ENCODE peak calls at places on chromosomes 13 and 19, in four cellular contexts. A, W, V and U are unnamed samples.

GRCh38 chr13:47463726-47464125 is 537.3 kb downstream of the SUCLA2 start:
- DNase-seq in A (no peak), W (no peak), V (peak; percentile 7), U (no peak)

GRCh38 chr19:19068659-19069509 is 5.1 kb downstream of the SLC25A42 start:
- DNase-seq in A (no peak), W (peak; percentile 54), V (no peak), U (no peak)

GRCh38 chr19:10756371-10756770 is 38.5 kb downstream of the DNM2 start:
- DNase-seq in A (no peak), W (no peak), V (no peak), U (no peak)

GRCh38 chr13:91389186-91389585 is 9.2 kb upstream of the GPC5 start:
- DNase-seq in A (no peak), W (no peak), V (no peak), U (no peak)

GRCh38 chr19:35236638-35237400 is 8.3 kb upstream of the FAM187B start:
- DNase-seq in A (no peak), W (no peak), V (no peak), U (peak; percentile 33)

GRCh38 chr19:42108527-42109389 is 23.5 kb downstream of the POU2F2 start:
- DNase-seq in A (peak; percentile 90), W (peak; percentile 80), V (peak; percentile 90), U (peak; percentile 81)

GRCh38 chr13:21010621-21011020 is 50.8 kb downstream of the LATS2 start:
- DNase-seq in A (no peak), W (no peak), V (no peak), U (no peak)

GRCh38 chr13:48873081-48873480 is 102.6 kb upstream of the FNDC3A start:
- DNase-seq in A (no peak), W (no peak), V (no peak), U (no peak)

GRCh38 chr19:33508941-33509614 is 12.5 kb downstream of the PEPD start:
- DNase-seq in A (no peak), W (no peak), V (no peak), U (no peak)

GRCh38 chr13:75299913-75300862 is 181.8 kb downstream of the TBC1D4 start:
- DNase-seq in A (no peak), W (no peak), V (no peak), U (no peak)

GRCh38 chr13:21997726-21998125 is 326.9 kb downstream of the FGF9 start:
- DNase-seq in A (no peak), W (no peak), V (no peak), U (peak; percentile 84)

GRCh38 chr13:59542303-59542702 is 621.4 kb downstream of the DIAPH3 start:
- DNase-seq in A (no peak), W (no peak), V (no peak), U (no peak)

GRCh38 chr13:49454388-49455015 is 10.4 kb downstream of the SETDB2 start:
- DNase-seq in A (no peak), W (no peak), V (no peak), U (no peak)

GRCh38 chr19:45876411-45877197 is 9.3 kb downstream of the IRF2BP1 start:
- DNase-seq in A (peak; percentile 65), W (peak; percentile 54), V (peak; percentile 84), U (peak; percentile 34)

GRCh38 chr19:52048604-52049493 is at the start of gene ZNF432:
- DNase-seq in A (peak; percentile 76), W (peak; percentile 97), V (peak; percentile 96), U (peak; percentile 89)

GRCh38 chr19:49387936-49388372 is at the start of gene KASH5:
- DNase-seq in A (peak; percentile 90), W (peak; percentile 92), V (no peak), U (peak; percentile 61)

GRCh38 chr13:71979616-71980015 is 112.6 kb upstream of the DACH1 start:
- DNase-seq in A (no peak), W (no peak), V (peak; percentile 23), U (peak; percentile 15)

GRCh38 chr13:109479991-109480696 is 306.2 kb downstream of the IRS2 start:
- DNase-seq in A (no peak), W (no peak), V (peak; percentile 65), U (peak; percentile 28)

GRCh38 chr13:63774133-63774532 is 2358.5 kb upstream of the PCDH20 start:
- DNase-seq in A (no peak), W (no peak), V (no peak), U (no peak)

GRCh38 chr19:5103061-5103701 is 134.3 kb downstream of the KDM4B start:
- DNase-seq in A (peak; percentile 93), W (peak; percentile 90), V (peak; percentile 42), U (no peak)

GRCh38 chr13:104111031-104111430 is 1044.8 kb upstream of the SLC10A2 start:
- DNase-seq in A (no peak), W (no peak), V (no peak), U (no peak)

GRCh38 chr19:40682431-40682964 is 8.0 kb downstream of the NUMBL start:
- DNase-seq in A (no peak), W (no peak), V (no peak), U (no peak)

GRCh38 chr19:52226652-52227051 is 36.8 kb downstream of the PPP2R1A start:
- DNase-seq in A (no peak), W (no peak), V (no peak), U (no peak)

DNA sequence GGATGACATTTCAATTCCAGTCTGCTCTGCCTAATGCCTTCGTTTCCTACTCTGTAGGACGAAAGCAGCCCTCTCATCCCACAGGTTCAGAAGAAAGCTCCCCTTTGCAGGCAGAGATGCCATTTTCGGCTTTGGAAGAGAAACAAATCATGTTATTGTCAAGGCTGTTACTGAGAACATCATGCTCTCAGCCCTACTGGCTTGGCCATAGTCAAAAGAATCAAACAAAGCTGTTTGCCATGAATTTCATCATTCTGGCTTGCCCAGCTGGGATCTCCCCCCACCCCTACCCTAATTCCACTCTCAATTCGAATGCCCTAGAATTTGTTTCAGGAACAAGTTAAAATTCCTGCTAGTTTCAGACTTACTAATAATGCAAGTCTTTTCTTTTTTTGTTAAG is 162.3 kb upstream of the SERP2 start:
- DNase-seq in A (no peak), W (no peak), V (no peak), U (no peak)
- H3K27ac ChIP-seq in A (no peak overlapping the region), W (no peak overlapping the region), V (no peak overlapping the region), U (no peak overlapping the region)

GRCh38 chr13:25088562-25089221 is 7.2 kb upstream of the PABPC3 start:
- DNase-seq in A (no peak), W (no peak), V (no peak), U (no peak)
- H3K4me3 ChIP-seq in A (no peak overlapping the region), W (no peak overlapping the region), V (no peak overlapping the region), U (no peak overlapping the region)

GRCh38 chr13:93227280-93227905 is 786 bp downstream of the GPC6 start:
- DNase-seq in A (no peak), W (peak; percentile 50), V (peak; percentile 69), U (no peak)
- H3K4me1 ChIP-seq in A (peaks cover 26% of the 10 kb centered on the region), W (no peaks in the 10 kb centered on the region), V (peaks cover 43% of the 10 kb centered on the region), U (no peaks in the 10 kb centered on the region)

GRCh38 chr13:40346592-40346991 is 319.8 kb downstream of the FOXO1 start:
- DNase-seq in A (no peak), W (no peak), V (no peak), U (no peak)
- H3K27ac ChIP-seq in A (no peak overlapping the region), W (no peak overlapping the region), V (no peak overlapping the region), U (peak overlapping the region; percentile 4)

DNA sequence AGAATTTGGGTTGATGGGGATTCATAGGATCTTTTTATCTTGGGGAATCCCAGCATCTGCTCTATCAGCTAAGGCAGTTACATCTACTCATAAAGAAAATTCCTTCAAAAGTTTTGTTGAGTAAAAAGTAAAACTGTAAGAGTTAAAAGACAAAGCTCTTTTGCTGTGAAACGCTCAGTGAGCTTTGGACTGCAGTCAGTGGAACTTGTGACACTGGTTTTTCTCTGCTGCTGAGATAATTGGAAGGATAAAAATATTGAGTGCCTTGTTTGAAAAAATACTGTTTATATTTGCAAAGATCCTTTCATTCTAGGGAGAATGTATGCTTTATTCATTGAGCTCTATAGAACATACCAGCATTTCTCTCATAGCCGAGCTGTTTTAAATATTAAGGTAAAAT is 5.3 kb downstream of the NAXD start:
- DNase-seq in A (no peak), W (no peak), V (no peak), U (peak; percentile 17)
- H3K4me3 ChIP-seq in A (no peak overlapping the region), W (no peak overlapping the region), V (no peak overlapping the region), U (no peak overlapping the region)

GRCh38 chr19:57324992-57325391 is 4.7 kb downstream of the ZNF543 start:
- DNase-seq in A (no peak), W (no peak), V (no peak), U (no peak)

GRCh38 chr19:57320180-57321084 is at the start of gene ZNF543:
- DNase-seq in A (peak; percentile 90), W (peak; percentile 98), V (peak; percentile 98), U (peak; percentile 96)

GRCh38 chr19:57319869-57320179 is 448 bp upstream of the ZNF543 start:
- DNase-seq in A (no peak), W (no peak), V (no peak), U (no peak)

GRCh38 chr19:57321164-57321563 is 892 bp downstream of the ZNF543 start:
- DNase-seq in A (no peak), W (no peak), V (no peak), U (no peak)

GRCh38 chr19:57321746-57322145 is 1.5 kb downstream of the ZNF543 start:
- DNase-seq in A (no peak), W (no peak), V (no peak), U (no peak)
- H3K4me1 ChIP-seq in A (peaks cover 24% of the 10 kb centered on the region), W (peaks cover 12% of the 10 kb centered on the region), V (peaks cover 9% of the 10 kb centered on the region), U (peaks cover 2% of the 10 kb centered on the region)